ENCODE peak calls at places on chromosomes 1 and 21, in ten cellular contexts. M is GM18507, O is small intestine, T is Calu3, H is iris pigment epithelial cell, D is endothelial cell, U is AG04450, Y is AG20443, J is HuH-7, G is left colon. A is an unnamed sample.
A peak's percentile ranks its signal among the peaks of the same experiment; 100 is the strongest.

GRCh38 chr21:41182547-41182946 is 14.6 kb downstream of the BACE2 start:
- DNase-seq in M (no peak), O (no peak), T (no peak), H (no peak), D (no peak), U (no peak), Y (no peak), J (no peak), G (no peak), A (no peak)

GRCh38 chr1:16971330-16972209 is 8.8 kb downstream of the MFAP2 start:
- DNase-seq in M (no peak), O (peak; percentile 20), T (no peak), H (peak; percentile 21), D (no peak), U (no peak), Y (peak; percentile 68), J (no peak), G (no peak), A (peak; percentile 43)

GRCh38 chr21:16455978-16456377 is 726.2 kb downstream of the USP25 start:
- DNase-seq in M (no peak), O (no peak), T (no peak), H (no peak), D (no peak), U (no peak), Y (no peak), J (no peak), G (no peak), A (no peak)

GRCh38 chr1:26471201-26471497 is 1.1 kb upstream of the HMGN2 start:
- DNase-seq in M (no peak), O (no peak), T (no peak), H (no peak), D (no peak), U (no peak), Y (no peak), J (no peak), G (no peak), A (no peak)

GRCh38 chr21:32994305-32994704 is 31.4 kb upstream of the OLIG2 start:
- DNase-seq in M (no peak), O (no peak), T (peak; percentile 16), H (peak; percentile 24), D (peak; percentile 11), U (no peak), Y (peak; percentile 47), J (no peak), G (no peak), A (no peak)

GRCh38 chr21:44089001-44089911 is 17.9 kb upstream of the PWP2 start:
- DNase-seq in M (peak; percentile 15), O (peak; percentile 91), T (peak; percentile 16), H (no peak), D (no peak), U (no peak), Y (no peak), J (no peak), G (peak; percentile 80), A (no peak)

GRCh38 chr1:173438655-173439054 is 38.5 kb upstream of the PRDX6 start:
- DNase-seq in M (no peak), O (peak; percentile 53), T (no peak), H (no peak), D (no peak), U (no peak), Y (no peak), J (no peak), G (no peak), A (no peak)

GRCh38 chr1:70666381-70667140 is 255.5 kb downstream of the CTH start:
- DNase-seq in M (no peak), O (no peak), T (no peak), H (no peak), D (no peak), U (no peak), Y (no peak), J (no peak), G (no peak), A (no peak)

GRCh38 chr1:186142916-186143315 is 232.1 kb downstream of the TPR start:
- DNase-seq in M (no peak), O (no peak), T (no peak), H (no peak), D (no peak), U (no peak), Y (no peak), J (no peak), G (no peak), A (no peak)

GRCh38 chr1:219283541-219283940 is 109.9 kb downstream of the LYPLAL1 start:
- DNase-seq in M (no peak), O (no peak), T (no peak), H (peak; percentile 43), D (no peak), U (no peak), Y (no peak), J (no peak), G (no peak), A (no peak)

GRCh38 chr1:10909697-10910489 is 102.6 kb upstream of the TARDBP start:
- DNase-seq in M (peak; percentile 55), O (peak; percentile 56), T (peak; percentile 73), H (peak; percentile 9), D (peak; percentile 65), U (no peak), Y (peak; percentile 68), J (peak; percentile 74), G (peak; percentile 82), A (peak; percentile 72)

GRCh38 chr1:156767879-156768608 is 709 bp downstream of the PRCC start:
- DNase-seq in M (no peak), O (peak; percentile 30), T (peak; percentile 16), H (peak; percentile 45), D (peak; percentile 38), U (no peak), Y (peak; percentile 22), J (no peak), G (peak; percentile 55), A (no peak)

GRCh38 chr1:46131093-46131492 is 1.3 kb downstream of the PIK3R3 start:
- DNase-seq in M (no peak), O (peak; percentile 9), T (no peak), H (peak; percentile 22), D (no peak), U (no peak), Y (no peak), J (peak; percentile 12), G (no peak), A (no peak)

GRCh38 chr1:94118013-94118412 is 2.9 kb downstream of the ABCA4 start:
- DNase-seq in M (no peak), O (no peak), T (no peak), H (no peak), D (no peak), U (no peak), Y (no peak), J (no peak), G (no peak), A (peak; percentile 95)

GRCh38 chr1:64881281-64881680 is 85.1 kb downstream of the JAK1 start:
- DNase-seq in M (no peak), O (no peak), T (no peak), H (peak; percentile 72), D (no peak), U (no peak), Y (peak; percentile 47), J (no peak), G (no peak), A (no peak)

A was measured in PC-9.